ENCODE peak calls at places on chromosomes 7 and 10, in four cellular contexts. N is K562, D is HCT116, I is HepG2. C is an unnamed sample.

GRCh38 chr10:44924261-44925040 is 13.3 kb downstream of the TMEM72 start:
- DNase-seq in D (no peak), I (no peak), N (no peak), C (no peak)

GRCh38 chr10:16545126-16545736 is 23.6 kb upstream of the C1QL3 start:
- DNase-seq in N (peak; percentile 38), D (peak; percentile 6), I (peak; percentile 13), C (peak; percentile 22)

GRCh38 chr7:1599571-1600395 is 30.0 kb upstream of the PSMG3 start:
- DNase-seq in D (no peak), N (no peak), I (no peak), C (no peak)

GRCh38 chr10:78904196-78904595 is 164.6 kb upstream of the ZMIZ1 start:
- DNase-seq in N (no peak), I (no peak), D (no peak), C (no peak)

GRCh38 chr7:34837826-34838225 is 179.8 kb downstream of the NPSR1 start:
- DNase-seq in I (no peak), N (no peak), D (no peak), C (no peak)

GRCh38 chr10:26860026-26860541 is 674 bp downstream of the ABI1 start:
- DNase-seq in I (peak; percentile 30), N (peak; percentile 80), D (no peak), C (no peak)

GRCh38 chr10:118870467-118871243 is 115.9 kb upstream of the CACUL1 start:
- DNase-seq in I (peak; percentile 8), N (peak; percentile 1), D (no peak), C (no peak)

GRCh38 chr10:4246881-4247358 is 461.9 kb upstream of the KLF6 start:
- DNase-seq in I (no peak), D (no peak), N (no peak), C (no peak)

GRCh38 chr10:7033031-7033430 is 377.8 kb downstream of the SFMBT2 start:
- DNase-seq in I (no peak), D (no peak), N (no peak), C (no peak)

GRCh38 chr7:44603208-44603607 is 3.2 kb upstream of the OGDH start:
- DNase-seq in I (no peak), D (no peak), N (no peak), C (no peak)

GRCh38 chr7:40680657-40681056 is 545.9 kb downstream of the SUGCT start:
- DNase-seq in D (peak; percentile 34), I (peak; percentile 28), N (peak; percentile 6), C (no peak)

DNA sequence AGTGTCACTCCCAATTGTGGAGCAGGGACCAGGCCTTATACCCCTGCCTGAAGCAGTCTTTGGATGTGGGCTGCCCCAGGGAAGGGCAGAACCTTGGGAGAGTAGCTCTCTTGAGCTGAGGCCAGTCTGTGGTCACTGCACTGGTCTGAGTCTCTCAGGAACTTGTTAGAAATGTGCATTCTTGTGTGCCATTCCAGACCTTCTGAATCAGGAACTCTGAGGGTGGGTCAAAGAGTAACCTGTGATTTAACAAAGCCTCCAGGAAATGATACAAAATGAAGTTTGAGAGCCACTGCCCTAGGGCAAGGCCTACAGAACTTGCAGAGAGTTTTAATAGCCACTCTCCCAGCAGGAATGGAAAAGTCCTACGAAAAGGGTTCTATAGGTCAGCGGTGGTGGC is 68.1 kb downstream of the LYZL1 start:
- DNase-seq in I (peak; percentile 49), D (no peak), N (no peak), C (no peak)
- TF ChIP-seq TCF7L2 in I (no peak), D (no peak), N (no peak), C (no peak)

GRCh38 chr7:92636018-92636560 is 45.9 kb upstream of the FAM133B start:
- DNase-seq in D (no peak), N (no peak), I (no peak), C (no peak)
- H3K27ac ChIP-seq in D (no peak overlapping the region), N (no peak overlapping the region), I (no peak overlapping the region), C (peak overlapping the region; percentile 1)

GRCh38 chr10:46002916-46003693 is 27.3 kb downstream of the NCOA4 start:
- DNase-seq in D (no peak), I (no peak), N (no peak), C (no peak)

GRCh38 chr10:46005383-46005782 is 25.0 kb downstream of the NCOA4 start:
- DNase-seq in D (no peak), I (no peak), N (no peak), C (no peak)

GRCh38 chr10:46001187-46001756 is 29.0 kb downstream of the TIMM23 start:
- DNase-seq in N (peak; percentile 99), I (no peak), D (no peak), C (no peak)

GRCh38 chr10:46006219-46006618 is 24.2 kb downstream of the NCOA4 start:
- DNase-seq in D (no peak), N (peak; percentile 55), I (no peak), C (no peak)
- TF ChIP-seq TCF7L2 in D (no peak), N (no peak), I (no peak), C (no peak)

GRCh38 chr7:77575187-77575586 is 38.1 kb downstream of the PTPN12 start:
- DNase-seq in N (no peak), I (peak; percentile 89), D (no peak), C (no peak)

GRCh38 chr7:77576856-77577255 is 39.8 kb downstream of the PTPN12 start:
- DNase-seq in N (no peak), D (no peak), I (no peak), C (no peak)

DNA sequence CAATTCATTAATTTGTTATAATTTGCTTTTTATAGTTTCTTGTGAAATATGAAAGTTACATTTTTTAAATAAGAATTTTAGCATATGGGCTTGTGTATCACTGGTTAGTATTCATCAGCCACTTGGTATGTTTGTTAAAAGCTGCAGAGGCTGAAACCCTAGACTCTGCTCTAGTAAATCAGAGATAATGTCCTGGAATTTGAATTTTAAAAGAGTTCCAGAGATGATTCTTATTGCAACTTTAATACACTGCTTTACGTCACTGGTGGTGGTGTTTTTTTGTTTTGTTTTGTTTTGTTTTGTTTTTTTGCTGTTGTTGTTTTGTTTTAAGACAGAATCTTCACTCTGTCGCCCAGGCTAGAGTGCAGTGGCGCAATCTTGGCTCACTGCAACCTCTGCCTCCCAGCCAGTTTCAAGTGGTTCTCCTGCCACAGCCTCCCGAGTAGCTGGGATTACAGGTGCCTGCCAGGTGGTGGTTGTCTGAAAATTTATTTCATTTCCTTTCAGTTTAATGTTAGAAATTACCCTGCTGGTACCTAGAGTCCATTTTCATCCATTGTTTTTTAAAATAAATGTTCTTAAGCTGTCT is 43.8 kb downstream of the PTPN12 start:
- DNase-seq in I (no peak), D (no peak), N (no peak), C (no peak)
- H3K27ac ChIP-seq in I (no peak overlapping the region), D (no peak overlapping the region), N (no peak overlapping the region), C (no peak overlapping the region)

DNA sequence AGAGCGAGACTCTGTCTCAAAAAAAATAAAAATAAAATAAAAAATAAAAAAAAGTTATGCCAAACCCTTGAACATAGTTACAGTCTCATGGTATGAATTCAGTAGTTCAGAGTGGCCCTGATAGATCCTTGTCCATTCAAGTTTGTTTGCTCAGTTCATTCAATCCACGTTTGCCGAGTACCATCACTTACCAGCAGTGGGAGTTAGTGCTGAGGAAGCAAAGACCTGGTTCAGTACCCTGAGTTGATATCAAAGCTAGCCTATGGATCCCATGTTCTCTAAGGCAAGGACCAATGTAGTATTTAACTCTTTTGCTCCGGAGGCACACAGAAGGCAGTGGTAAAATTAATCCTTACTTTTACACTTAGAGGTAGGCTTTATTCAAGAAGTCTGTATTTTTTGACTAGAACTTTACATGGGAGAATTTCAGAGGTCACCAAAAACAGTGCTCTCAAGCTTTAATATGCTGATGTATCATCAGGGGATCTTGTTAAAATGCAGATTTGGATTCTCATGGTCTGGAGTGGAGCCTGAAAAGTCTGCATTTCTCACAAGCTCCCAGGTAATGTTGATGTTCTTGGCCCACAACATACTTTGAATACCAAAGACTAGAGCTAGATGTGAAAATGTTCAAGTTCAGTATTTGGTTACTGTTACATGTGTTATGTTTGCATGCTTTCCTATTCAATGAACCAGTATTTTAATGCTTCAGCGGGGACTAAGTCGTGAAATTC is 38.1 kb upstream of the HBP1 start:
- DNase-seq in N (no peak), I (peak; percentile 11), D (no peak), C (no peak)
- TF ChIP-seq TCF7L2 in N (no peak), I (no peak), D (no peak), C (no peak)

GRCh38 chr7:158373761-158374545 is 213.7 kb downstream of the PTPRN2 start:
- DNase-seq in D (no peak), I (no peak), N (no peak), C (no peak)
- H3K27ac ChIP-seq in D (no peak overlapping the region), I (no peak overlapping the region), N (no peak overlapping the region), C (no peak overlapping the region)